ENCODE peak calls at places on chromosomes 11 and 22, in six cellular contexts. G is osteocyte, I is fibroblast of gingiva, P is IMR-90, Q is HCEC 1CT, X is neural crest cell. L is an unnamed sample.

GRCh38 chr11:18710545-18710944 is 12.0 kb downstream of the TMEM86A start:
- DNase-seq in X (no peak), Q (no peak), P (no peak), I (no peak), G (no peak), L (no peak)

GRCh38 chr22:37892566-37893338 is 13.3 kb upstream of the MICALL1 start:
- DNase-seq in P (no peak), G (no peak), X (no peak), I (no peak), Q (no peak), L (no peak)

GRCh38 chr11:35146711-35147110 is 7.7 kb downstream of the CD44 start:
- DNase-seq in I (no peak), Q (no peak), G (no peak), X (no peak), P (peak; percentile 51), L (no peak)

GRCh38 chr11:130055637-130056036 is 14.1 kb upstream of the APLP2 start:
- DNase-seq in Q (peak; percentile 80), P (no peak), G (no peak), I (no peak), X (no peak), L (no peak)

GRCh38 chr11:102430158-102430836 is 22.3 kb downstream of the TMEM123 start:
- DNase-seq in X (no peak), I (no peak), G (no peak), Q (no peak), P (peak; percentile 70), L (no peak)

GRCh38 chr22:27501191-27501936 is 300.2 kb downstream of the MN1 start:
- DNase-seq in Q (no peak), P (no peak), G (no peak), I (no peak), X (no peak), L (no peak)

GRCh38 chr11:28284206-28284605 is 176.0 kb downstream of the METTL15 start:
- DNase-seq in I (no peak), Q (peak; percentile 50), P (peak; percentile 38), X (no peak), G (no peak), L (no peak)

GRCh38 chr11:15307600-15307999 is 192.9 kb downstream of the INSC start:
- DNase-seq in P (no peak), I (no peak), G (no peak), X (no peak), Q (no peak), L (no peak)

GRCh38 chr11:2525166-2525861 is 80.5 kb downstream of the KCNQ1 start:
- DNase-seq in I (no peak), G (peak; percentile 75), Q (no peak), X (no peak), P (no peak), L (no peak)

GRCh38 chr11:20057055-20057943 is 103.0 kb downstream of the DBX1 start:
- DNase-seq in P (peak; percentile 65), X (no peak), G (no peak), Q (no peak), I (peak; percentile 63), L (no peak)

GRCh38 chr22:20000246-20001081 is 16.2 kb downstream of the ARVCF start:
- DNase-seq in G (no peak), Q (no peak), P (no peak), I (no peak), X (peak; percentile 35), L (no peak)

GRCh38 chr11:17013548-17014320 is 480 bp downstream of the PLEKHA7 start:
- DNase-seq in P (no peak), X (peak; percentile 23), G (no peak), Q (no peak), I (no peak), L (no peak)

GRCh38 chr22:46107089-46107664 is 43.1 kb upstream of the PPARA start:
- DNase-seq in X (no peak), P (no peak), G (no peak), I (peak; percentile 51), Q (no peak), L (no peak)

GRCh38 chr11:68840661-68841653 is 759 bp downstream of the CPT1A start:
- DNase-seq in G (no peak), Q (peak; percentile 49), X (no peak), I (peak; percentile 40), P (peak; percentile 31), L (no peak)

L was measured in epithelial cell of prostate.